ENCODE peak calls at places on chromosomes 12 and 14, in four cellular contexts. U, O, N and B are unnamed samples.

GRCh38 chr14:103984196-103984595 is 41.9 kb upstream of the RD3L start:
- DNase-seq in N (no peak), U (no peak), O (no peak), B (no peak)

GRCh38 chr12:116962783-116963356 is 52.1 kb downstream of the FBXW8 start:
- DNase-seq in O (no peak), N (no peak), U (no peak), B (no peak)

GRCh38 chr12:80293347-80293746 is 150.7 kb upstream of the PTPRQ start:
- DNase-seq in N (no peak), O (no peak), U (no peak), B (no peak)

GRCh38 chr14:57060276-57060956 is 208.3 kb downstream of the EXOC5 start:
- DNase-seq in N (no peak), O (peak), U (no peak), B (no peak)

GRCh38 chr12:58809064-58809607 is 111.2 kb downstream of the LRIG3 start:
- DNase-seq in N (no peak), U (no peak), O (no peak), B (no peak)

GRCh38 chr12:26077915-26078314 is 46.9 kb downstream of the BHLHE41 start:
- DNase-seq in N (no peak), U (no peak), O (no peak), B (no peak)

GRCh38 chr12:54239568-54239967 is 40.4 kb downstream of the CBX5 start:
- DNase-seq in U (no peak), O (no peak), N (no peak), B (no peak)

GRCh38 chr12:27780612-27781408 is 774 bp upstream of the MANSC4 start:
- DNase-seq in O (peak), U (peak), N (peak), B (peak)

GRCh38 chr12:42918387-42918786 is 328.8 kb upstream of the PRICKLE1 start:
- DNase-seq in N (no peak), O (no peak), U (no peak), B (no peak)

GRCh38 chr12:18853570-18854366 is 115.8 kb downstream of the CAPZA3 start:
- DNase-seq in N (no peak), O (no peak), U (no peak), B (no peak)

GRCh38 chr12:18849761-18850160 is 111.8 kb downstream of the CAPZA3 start:
- DNase-seq in N (no peak), O (no peak), U (no peak), B (no peak)

GRCh38 chr12:18849080-18849479 is 111.2 kb downstream of the CAPZA3 start:
- DNase-seq in N (no peak), O (no peak), U (no peak), B (no peak)

GRCh38 chr12:18850752-18851151 is 112.8 kb downstream of the CAPZA3 start:
- DNase-seq in N (no peak), U (no peak), O (no peak), B (no peak)
- H3K4me3 ChIP-seq in N (no peak), U (no peak), O (no peak), B (no peak)

GRCh38 chr12:100715976-100716657 is 78.5 kb upstream of the ANO4 start:
- DNase-seq in N (no peak), O (no peak), U (no peak), B (no peak)

GRCh38 chr12:100716658-100716948 is 78.0 kb upstream of the ANO4 start:
- DNase-seq in O (no peak), U (no peak), N (no peak), B (no peak)

GRCh38 chr12:100718212-100718611 is 76.4 kb upstream of the ANO4 start:
- DNase-seq in O (no peak), U (no peak), N (no peak), B (no peak)

GRCh38 chr12:100717733-100718067 is 76.9 kb upstream of the ANO4 start:
- DNase-seq in U (no peak), O (no peak), N (no peak), B (no peak)

GRCh38 chr12:100716949-100717732 is 77.4 kb upstream of the ANO4 start:
- DNase-seq in N (no peak), U (peak), O (no peak), B (no peak)
- H3K4me3 ChIP-seq in N (no peak), U (peak), O (peak), B (no peak)

DNA sequence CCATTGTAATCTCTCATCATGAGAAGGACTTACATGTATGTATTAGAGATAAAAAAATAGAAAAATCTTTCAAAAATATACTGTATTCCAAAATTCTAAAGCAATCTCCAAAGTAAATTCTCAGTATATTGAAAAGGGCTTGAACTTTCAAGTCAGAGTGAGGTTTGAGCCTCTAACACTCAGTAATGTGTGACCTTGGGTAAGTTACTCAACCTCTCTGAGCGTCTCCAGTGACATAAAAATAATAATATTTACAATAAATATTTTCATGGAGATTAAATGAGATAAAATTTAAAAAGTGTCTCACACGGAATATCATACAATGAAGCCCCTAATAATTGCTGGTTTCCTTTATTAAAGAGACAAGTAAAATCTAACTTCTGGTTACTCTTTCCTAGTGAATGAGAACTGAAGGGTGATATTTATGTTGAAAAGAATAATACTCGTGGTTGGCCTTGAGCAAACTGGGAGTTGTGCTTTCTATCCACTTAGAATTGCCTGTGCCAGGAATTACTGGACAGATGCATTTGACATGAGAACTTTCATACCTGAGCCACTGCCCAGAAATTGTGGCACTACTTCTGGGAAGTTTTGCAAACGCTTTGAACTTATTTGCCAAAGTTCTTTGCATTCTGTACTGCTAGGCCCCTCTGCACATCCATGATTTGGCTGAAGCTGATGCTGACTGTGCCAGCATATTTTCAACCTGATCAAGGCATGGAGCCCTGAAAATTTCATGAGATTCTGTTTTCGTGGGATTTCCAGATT is 933.7 kb downstream of the GALC start:
- DNase-seq in O (peak), N (no peak), U (no peak), B (no peak)
- H3K4me3 ChIP-seq in O (no peak), N (no peak), U (no peak), B (no peak)

DNA sequence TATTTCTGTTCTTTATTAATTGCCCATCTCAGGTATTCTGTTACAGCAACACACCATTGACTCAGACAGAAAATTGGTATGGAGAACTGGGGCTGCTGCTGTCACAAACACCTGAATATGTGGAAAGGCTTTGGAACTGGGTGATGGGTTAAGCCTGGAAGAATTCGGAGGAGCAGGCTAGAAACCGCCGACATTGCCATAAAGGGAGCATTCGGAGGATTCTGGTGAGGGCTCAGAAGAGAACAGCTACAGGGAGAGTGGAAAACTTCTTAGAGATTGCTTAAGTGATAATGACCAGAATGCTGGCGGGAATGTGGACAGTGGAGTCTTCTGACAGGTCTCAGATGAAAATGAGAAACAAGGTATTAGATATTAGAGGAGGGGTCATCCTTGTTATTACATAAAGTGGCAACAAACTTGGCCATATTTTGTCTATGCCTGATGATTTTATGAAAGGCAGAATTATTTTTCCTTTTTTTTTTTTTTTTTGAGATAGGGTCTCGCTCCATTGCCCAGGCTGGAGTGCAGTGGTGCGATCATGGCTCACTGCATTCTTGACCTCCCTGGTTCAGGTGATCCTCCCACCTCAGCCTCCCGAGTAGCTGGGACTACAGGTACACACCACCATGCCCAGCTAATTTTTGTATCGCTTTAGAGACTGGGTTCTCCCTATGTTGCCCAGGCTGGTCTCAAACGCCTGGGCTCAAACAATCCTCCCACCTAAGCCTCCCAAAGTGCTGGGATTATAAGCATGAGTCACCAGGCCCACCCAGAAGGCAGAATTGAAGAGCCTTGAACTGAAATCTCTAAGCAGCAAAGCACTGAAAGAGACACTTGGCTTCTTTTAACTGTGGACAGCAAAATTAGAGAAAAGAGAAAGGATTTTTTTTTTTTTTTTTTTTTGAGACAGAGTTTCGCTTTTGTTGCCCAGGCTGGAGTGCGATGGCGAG is 16.7 kb upstream of the RCOR1 start:
- DNase-seq in N (no peak), O (no peak), U (no peak), B (no peak)
- H3K4me3 ChIP-seq in N (no peak), O (no peak), U (no peak), B (no peak)

GRCh38 chr12:64169999-64170398 is 52.1 kb downstream of the KICS2 start:
- DNase-seq in U (no peak), N (no peak), O (no peak), B (no peak)

GRCh38 chr12:64172143-64172970 is 49.7 kb downstream of the KICS2 start:
- DNase-seq in N (no peak), O (no peak), U (no peak), B (no peak)

GRCh38 chr12:64173456-64173855 is 48.6 kb downstream of the KICS2 start:
- DNase-seq in O (no peak), N (no peak), U (no peak), B (no peak)

GRCh38 chr12:64175254-64175945 is 46.7 kb downstream of the KICS2 start:
- DNase-seq in U (no peak), O (no peak), N (no peak), B (no peak)

GRCh38 chr12:64171715-64172114 is 50.4 kb downstream of the KICS2 start:
- DNase-seq in U (peak), O (no peak), N (peak), B (no peak)
- H3K4me3 ChIP-seq in U (no peak), O (no peak), N (no peak), B (no peak)